ENCODE peak calls at places on chromosome 14, in five cellular contexts. One of them, this sample, is unnamed.

GRCh38 chr14:52906141-52906601 is 44.7 kb downstream of the FERMT2 start:
- DNase-seq in testis: no peak
- DNase-seq in NCI-H2029 treated with DMSO at 0.1 percent for 48 hours: no peak
- DNase-seq in cardiac muscle cell: peak; percentile 72
- DNase-seq in HEK293T: no peak
- DNase-seq in this sample: no peak

GRCh38 chr14:32984531-32984930 is 45.9 kb downstream of the NPAS3 start:
- DNase-seq in cardiac muscle cell: no peak
- DNase-seq in NCI-H2029 treated with DMSO at 0.1 percent for 48 hours: no peak
- DNase-seq in testis: no peak
- DNase-seq in HEK293T: no peak
- DNase-seq in this sample: no peak

GRCh38 chr14:94640721-94641631 is 28.8 kb downstream of the SERPINA3 start:
- DNase-seq in NCI-H2029 treated with DMSO at 0.1 percent for 48 hours: no peak
- DNase-seq in testis: no peak
- DNase-seq in cardiac muscle cell: no peak
- DNase-seq in HEK293T: no peak
- DNase-seq in this sample: no peak

GRCh38 chr14:93008381-93008780 is 85.4 kb downstream of the CHGA start:
- DNase-seq in cardiac muscle cell: peak; percentile 63
- DNase-seq in NCI-H2029 treated with DMSO at 0.1 percent for 48 hours: no peak
- DNase-seq in testis: peak; percentile 80
- DNase-seq in HEK293T: no peak
- DNase-seq in this sample: no peak

GRCh38 chr14:54713364-54713763 is 146.4 kb downstream of the SAMD4A start:
- DNase-seq in HEK293T: no peak
- DNase-seq in NCI-H2029 treated with DMSO at 0.1 percent for 48 hours: no peak
- DNase-seq in testis: no peak
- DNase-seq in cardiac muscle cell: peak; percentile 64
- DNase-seq in this sample: no peak

GRCh38 chr14:88541324-88541723 is 13.5 kb downstream of the PTPN21 start:
- DNase-seq in NCI-H2029 treated with DMSO at 0.1 percent for 48 hours: no peak
- DNase-seq in testis: no peak
- DNase-seq in HEK293T: no peak
- DNase-seq in cardiac muscle cell: no peak
- DNase-seq in this sample: no peak

GRCh38 chr14:90624732-90625444 is 191.3 kb downstream of the TTC7B start:
- DNase-seq in HEK293T: no peak
- DNase-seq in cardiac muscle cell: no peak
- DNase-seq in NCI-H2029 treated with DMSO at 0.1 percent for 48 hours: no peak
- DNase-seq in testis: no peak
- DNase-seq in this sample: no peak

GRCh38 chr14:61215222-61216010 is 65.7 kb downstream of the TMEM30B start:
- DNase-seq in NCI-H2029 treated with DMSO at 0.1 percent for 48 hours: no peak
- DNase-seq in testis: no peak
- DNase-seq in HEK293T: no peak
- DNase-seq in cardiac muscle cell: peak; percentile 15
- DNase-seq in this sample: no peak

GRCh38 chr14:106872619-106873446 is 1346.5 kb downstream of the TMEM121 start:
- DNase-seq in testis: peak; percentile 85
- DNase-seq in cardiac muscle cell: no peak
- DNase-seq in NCI-H2029 treated with DMSO at 0.1 percent for 48 hours: peak; percentile 44
- DNase-seq in HEK293T: peak; percentile 20
- DNase-seq in this sample: peak; percentile 94

GRCh38 chr14:102007916-102008418 is 43.6 kb downstream of the DYNC1H1 start:
- DNase-seq in testis: no peak
- DNase-seq in NCI-H2029 treated with DMSO at 0.1 percent for 48 hours: no peak
- DNase-seq in HEK293T: no peak
- DNase-seq in cardiac muscle cell: no peak
- DNase-seq in this sample: no peak

GRCh38 chr14:60304509-60304908 is 55.5 kb downstream of the PPM1A start:
- DNase-seq in testis: no peak
- DNase-seq in NCI-H2029 treated with DMSO at 0.1 percent for 48 hours: no peak
- DNase-seq in cardiac muscle cell: no peak
- DNase-seq in HEK293T: no peak
- DNase-seq in this sample: no peak

GRCh38 chr14:29821665-29822429 is 105.8 kb downstream of the PRKD1 start:
- DNase-seq in cardiac muscle cell: peak; percentile 32
- DNase-seq in NCI-H2029 treated with DMSO at 0.1 percent for 48 hours: peak; percentile 67
- DNase-seq in HEK293T: no peak
- DNase-seq in testis: no peak
- DNase-seq in this sample: no peak

GRCh38 chr14:102645746-102646440 is 53.4 kb downstream of the RCOR1 start:
- DNase-seq in cardiac muscle cell: peak; percentile 39
- DNase-seq in HEK293T: no peak
- DNase-seq in NCI-H2029 treated with DMSO at 0.1 percent for 48 hours: no peak
- DNase-seq in testis: no peak
- DNase-seq in this sample: no peak

GRCh38 chr14:74464785-74465184 is 28.3 kb downstream of the NPC2 start:
- DNase-seq in cardiac muscle cell: no peak
- DNase-seq in NCI-H2029 treated with DMSO at 0.1 percent for 48 hours: no peak
- DNase-seq in HEK293T: no peak
- DNase-seq in testis: no peak
- DNase-seq in this sample: no peak

GRCh38 chr14:96285667-96286066 is 29.7 kb downstream of the BDKRB1 start:
- DNase-seq in cardiac muscle cell: peak; percentile 81
- DNase-seq in NCI-H2029 treated with DMSO at 0.1 percent for 48 hours: no peak
- DNase-seq in HEK293T: no peak
- DNase-seq in testis: no peak
- DNase-seq in this sample: no peak

GRCh38 chr14:74841230-74842207 is 34.4 kb downstream of the PROX2 start:
- DNase-seq in NCI-H2029 treated with DMSO at 0.1 percent for 48 hours: no peak
- DNase-seq in testis: no peak
- DNase-seq in HEK293T: no peak
- DNase-seq in cardiac muscle cell: no peak
- DNase-seq in this sample: no peak

GRCh38 chr14:41718477-41719166 is 111.9 kb downstream of the LRFN5 start:
- DNase-seq in cardiac muscle cell: no peak
- DNase-seq in NCI-H2029 treated with DMSO at 0.1 percent for 48 hours: peak; percentile 90
- DNase-seq in HEK293T: no peak
- DNase-seq in testis: no peak
- DNase-seq in this sample: no peak

GRCh38 chr14:63949696-63950095 is 96.9 kb downstream of the SYNE2 start:
- DNase-seq in HEK293T: no peak
- DNase-seq in cardiac muscle cell: no peak
- DNase-seq in NCI-H2029 treated with DMSO at 0.1 percent for 48 hours: no peak
- DNase-seq in testis: no peak
- DNase-seq in this sample: no peak

GRCh38 chr14:24806061-24806678 is 172.2 kb upstream of the GZMB start:
- DNase-seq in testis: peak; percentile 80
- DNase-seq in NCI-H2029 treated with DMSO at 0.1 percent for 48 hours: peak; percentile 97
- DNase-seq in HEK293T: peak; percentile 58
- DNase-seq in cardiac muscle cell: peak; percentile 69
- DNase-seq in this sample: peak; percentile 89

GRCh38 chr14:94158239-94158888 is 15.8 kb upstream of the PPP4R4 start:
- DNase-seq in testis: no peak
- DNase-seq in HEK293T: no peak
- DNase-seq in cardiac muscle cell: no peak
- DNase-seq in NCI-H2029 treated with DMSO at 0.1 percent for 48 hours: peak; percentile 8
- DNase-seq in this sample: no peak

GRCh38 chr14:97298331-97298730 is 501.1 kb downstream of the VRK1 start:
- DNase-seq in testis: peak; percentile 54
- DNase-seq in HEK293T: peak; percentile 50
- DNase-seq in NCI-H2029 treated with DMSO at 0.1 percent for 48 hours: no peak
- DNase-seq in cardiac muscle cell: no peak
- DNase-seq in this sample: no peak

GRCh38 chr14:100486025-100486828 is 101.0 kb downstream of the BEGAIN start:
- DNase-seq in testis: peak; percentile 79
- DNase-seq in cardiac muscle cell: peak; percentile 78
- DNase-seq in HEK293T: peak; percentile 76
- DNase-seq in NCI-H2029 treated with DMSO at 0.1 percent for 48 hours: no peak
- DNase-seq in this sample: peak; percentile 34

GRCh38 chr14:70888151-70888499 is 19.1 kb upstream of the PCNX1 start:
- DNase-seq in testis: no peak
- DNase-seq in NCI-H2029 treated with DMSO at 0.1 percent for 48 hours: no peak
- DNase-seq in cardiac muscle cell: no peak
- DNase-seq in HEK293T: no peak
- DNase-seq in this sample: no peak

GRCh38 chr14:61710853-61711817 is 15.8 kb downstream of the HIF1A start:
- DNase-seq in NCI-H2029 treated with DMSO at 0.1 percent for 48 hours: peak; percentile 100
- DNase-seq in cardiac muscle cell: peak; percentile 54
- DNase-seq in HEK293T: no peak
- DNase-seq in testis: no peak
- DNase-seq in this sample: no peak

GRCh38 chr14:101102875-101103274 is 199.4 kb upstream of the RTL1 start:
- DNase-seq in testis: peak; percentile 14
- DNase-seq in HEK293T: peak; percentile 2
- DNase-seq in NCI-H2029 treated with DMSO at 0.1 percent for 48 hours: no peak
- DNase-seq in cardiac muscle cell: no peak
- DNase-seq in this sample: no peak

GRCh38 chr14:101371691-101372493 is 189.4 kb upstream of the DIO3 start:
- DNase-seq in testis: no peak
- DNase-seq in cardiac muscle cell: no peak
- DNase-seq in NCI-H2029 treated with DMSO at 0.1 percent for 48 hours: no peak
- DNase-seq in HEK293T: no peak
- DNase-seq in this sample: no peak

GRCh38 chr14:69358233-69358963 is 39.7 kb downstream of the ERH start:
- DNase-seq in NCI-H2029 treated with DMSO at 0.1 percent for 48 hours: no peak
- DNase-seq in HEK293T: no peak
- DNase-seq in cardiac muscle cell: no peak
- DNase-seq in testis: no peak
- DNase-seq in this sample: no peak

GRCh38 chr14:57008534-57008933 is 198.3 kb upstream of the OTX2 start:
- DNase-seq in testis: no peak
- DNase-seq in cardiac muscle cell: no peak
- DNase-seq in HEK293T: peak; percentile 11
- DNase-seq in NCI-H2029 treated with DMSO at 0.1 percent for 48 hours: no peak
- DNase-seq in this sample: no peak

GRCh38 chr14:96582995-96583394 is 80.8 kb downstream of the PAPOLA start:
- DNase-seq in HEK293T: no peak
- DNase-seq in testis: no peak
- DNase-seq in NCI-H2029 treated with DMSO at 0.1 percent for 48 hours: no peak
- DNase-seq in cardiac muscle cell: no peak
- DNase-seq in this sample: no peak

GRCh38 chr14:91021991-91022621 is 38.3 kb downstream of the RPS6KA5 start:
- DNase-seq in NCI-H2029 treated with DMSO at 0.1 percent for 48 hours: no peak
- DNase-seq in cardiac muscle cell: no peak
- DNase-seq in testis: no peak
- DNase-seq in HEK293T: no peak
- DNase-seq in this sample: no peak

GRCh38 chr14:35855886-35856481 is 29.8 kb downstream of the BRMS1L start:
- DNase-seq in cardiac muscle cell: no peak
- DNase-seq in testis: no peak
- DNase-seq in HEK293T: no peak
- DNase-seq in NCI-H2029 treated with DMSO at 0.1 percent for 48 hours: no peak
- DNase-seq in this sample: no peak

GRCh38 chr14:23577004-23577681 is 1.4 kb downstream of the JPH4 start:
- DNase-seq in testis: no peak
- DNase-seq in HEK293T: no peak
- DNase-seq in cardiac muscle cell: peak; percentile 44
- DNase-seq in NCI-H2029 treated with DMSO at 0.1 percent for 48 hours: no peak
- DNase-seq in this sample: no peak

GRCh38 chr14:52926994-52927393 is 23.9 kb downstream of the FERMT2 start:
- DNase-seq in cardiac muscle cell: peak; percentile 55
- DNase-seq in testis: no peak
- DNase-seq in HEK293T: no peak
- DNase-seq in NCI-H2029 treated with DMSO at 0.1 percent for 48 hours: peak; percentile 95
- DNase-seq in this sample: no peak